ENCODE peak calls at places on chromosomes 16 and 17, in seven cellular contexts. One of them, this sample, is unnamed.
A peak's percentile ranks its signal among the peaks of the same experiment; 100 is the strongest.

GRCh38 chr17:31515226-31515759 is 123.8 kb downstream of the RAB11FIP4 start:
- DNase-seq in HAP-1: no peak
- DNase-seq in AG08395: no peak
- DNase-seq in AG04450: no peak
- DNase-seq in GM04504: no peak
- DNase-seq in transverse colon: no peak
- DNase-seq in NCI-H774: no peak
- DNase-seq in this sample: no peak

GRCh38 chr17:26792486-26792885 is 501.4 kb upstream of the WSB1 start:
- DNase-seq in NCI-H774: no peak
- DNase-seq in HAP-1: peak; percentile 19
- DNase-seq in AG04450: no peak
- DNase-seq in GM04504: peak; percentile 3
- DNase-seq in AG08395: no peak
- DNase-seq in transverse colon: no peak
- DNase-seq in this sample: no peak

GRCh38 chr17:45246861-45247428 is 14.9 kb downstream of the SPATA32 start:
- DNase-seq in AG04450: no peak
- DNase-seq in AG08395: no peak
- DNase-seq in transverse colon: no peak
- DNase-seq in HAP-1: peak; percentile 45
- DNase-seq in GM04504: no peak
- DNase-seq in NCI-H774: no peak
- DNase-seq in this sample: no peak

GRCh38 chr17:49788443-49789277 is at the start of gene KAT7:
- DNase-seq in NCI-H774: peak; percentile 100
- DNase-seq in HAP-1: peak; percentile 97
- DNase-seq in AG04450: peak; percentile 98
- DNase-seq in AG08395: peak; percentile 98
- DNase-seq in GM04504: peak; percentile 99
- DNase-seq in transverse colon: peak; percentile 99
- DNase-seq in this sample: peak; percentile 99

GRCh38 chr16:67406628-67407027 is 9.6 kb downstream of the ZDHHC1 start:
- DNase-seq in transverse colon: no peak
- DNase-seq in HAP-1: no peak
- DNase-seq in AG04450: peak; percentile 57
- DNase-seq in NCI-H774: no peak
- DNase-seq in AG08395: peak; percentile 95
- DNase-seq in GM04504: peak; percentile 81
- DNase-seq in this sample: no peak

GRCh38 chr16:14309001-14309886 is 238.1 kb downstream of the MRTFB start:
- DNase-seq in HAP-1: no peak
- DNase-seq in AG08395: peak; percentile 49
- DNase-seq in GM04504: no peak
- DNase-seq in AG04450: no peak
- DNase-seq in transverse colon: no peak
- DNase-seq in NCI-H774: no peak
- DNase-seq in this sample: no peak

GRCh38 chr16:88818610-88818874 is 6.8 kb upstream of the APRT start:
- DNase-seq in GM04504: no peak
- DNase-seq in transverse colon: no peak
- DNase-seq in NCI-H774: no peak
- DNase-seq in AG04450: no peak
- DNase-seq in AG08395: no peak
- DNase-seq in HAP-1: no peak
- DNase-seq in this sample: no peak

GRCh38 chr16:67326472-67327309 is at the start of the genes KCTD19 and LRRC36:
- DNase-seq in transverse colon: peak; percentile 85
- DNase-seq in AG08395: peak; percentile 33
- DNase-seq in NCI-H774: peak; percentile 54
- DNase-seq in HAP-1: peak; percentile 78
- DNase-seq in AG04450: no peak
- DNase-seq in GM04504: no peak
- DNase-seq in this sample: peak; percentile 42

GRCh38 chr16:1761751-1762150 is 9.6 kb downstream of the NME3 start:
- DNase-seq in GM04504: no peak
- DNase-seq in AG04450: no peak
- DNase-seq in AG08395: no peak
- DNase-seq in transverse colon: no peak
- DNase-seq in NCI-H774: no peak
- DNase-seq in HAP-1: no peak
- DNase-seq in this sample: no peak

GRCh38 chr17:17845046-17845775 is 8.4 kb upstream of the SREBF1 start:
- DNase-seq in HAP-1: no peak
- DNase-seq in NCI-H774: no peak
- DNase-seq in AG04450: no peak
- DNase-seq in GM04504: no peak
- DNase-seq in transverse colon: no peak
- DNase-seq in AG08395: no peak
- DNase-seq in this sample: no peak

GRCh38 chr16:74832228-74832627 is 57.6 kb upstream of the FA2H start:
- DNase-seq in NCI-H774: no peak
- DNase-seq in transverse colon: no peak
- DNase-seq in AG04450: no peak
- DNase-seq in GM04504: no peak
- DNase-seq in HAP-1: no peak
- DNase-seq in AG08395: no peak
- DNase-seq in this sample: no peak

GRCh38 chr17:69654981-69655581 is 240.6 kb downstream of the MAP2K6 start:
- DNase-seq in AG04450: peak; percentile 83
- DNase-seq in GM04504: peak; percentile 55
- DNase-seq in transverse colon: no peak
- DNase-seq in HAP-1: no peak
- DNase-seq in AG08395: peak; percentile 83
- DNase-seq in NCI-H774: no peak
- DNase-seq in this sample: no peak

GRCh38 chr16:65044861-65045260 is 77.0 kb downstream of the CDH11 start:
- DNase-seq in AG08395: peak; percentile 50
- DNase-seq in HAP-1: no peak
- DNase-seq in NCI-H774: no peak
- DNase-seq in transverse colon: no peak
- DNase-seq in AG04450: peak; percentile 51
- DNase-seq in GM04504: no peak
- DNase-seq in this sample: no peak

GRCh38 chr16:35431829-35432663 is 1972.6 kb downstream of the TP53TG3F start:
- DNase-seq in NCI-H774: no peak
- DNase-seq in AG04450: no peak
- DNase-seq in transverse colon: no peak
- DNase-seq in AG08395: no peak
- DNase-seq in HAP-1: no peak
- DNase-seq in GM04504: no peak
- DNase-seq in this sample: no peak

GRCh38 chr17:59435238-59435637 is 103.8 kb downstream of the YPEL2 start:
- DNase-seq in AG04450: no peak
- DNase-seq in GM04504: no peak
- DNase-seq in HAP-1: no peak
- DNase-seq in AG08395: peak; percentile 31
- DNase-seq in NCI-H774: no peak
- DNase-seq in transverse colon: no peak
- DNase-seq in this sample: no peak

GRCh38 chr16:84518804-84519341 is 14.4 kb upstream of the MEAK7 start:
- DNase-seq in GM04504: no peak
- DNase-seq in AG08395: no peak
- DNase-seq in NCI-H774: peak; percentile 61
- DNase-seq in HAP-1: no peak
- DNase-seq in AG04450: no peak
- DNase-seq in transverse colon: peak; percentile 50
- DNase-seq in this sample: peak; percentile 87

GRCh38 chr17:371583-371982 is 19.0 kb upstream of the RPH3AL start:
- DNase-seq in GM04504: no peak
- DNase-seq in HAP-1: no peak
- DNase-seq in AG04450: no peak
- DNase-seq in NCI-H774: no peak
- DNase-seq in AG08395: no peak
- DNase-seq in transverse colon: no peak
- DNase-seq in this sample: no peak

GRCh38 chr16:88196471-88197400 is 186.0 kb upstream of the ZNF469 start:
- DNase-seq in HAP-1: no peak
- DNase-seq in AG04450: no peak
- DNase-seq in AG08395: no peak
- DNase-seq in transverse colon: no peak
- DNase-seq in NCI-H774: no peak
- DNase-seq in GM04504: no peak
- DNase-seq in this sample: no peak

GRCh38 chr16:10086620-10087019 is 95.6 kb downstream of the GRIN2A start:
- DNase-seq in HAP-1: no peak
- DNase-seq in AG04450: no peak
- DNase-seq in GM04504: no peak
- DNase-seq in NCI-H774: no peak
- DNase-seq in transverse colon: no peak
- DNase-seq in AG08395: no peak
- DNase-seq in this sample: no peak

GRCh38 chr17:74759243-74759801 is 10.9 kb downstream of the NHERF1 start:
- DNase-seq in AG08395: no peak
- DNase-seq in GM04504: no peak
- DNase-seq in transverse colon: peak; percentile 69
- DNase-seq in AG04450: no peak
- DNase-seq in NCI-H774: no peak
- DNase-seq in HAP-1: no peak
- DNase-seq in this sample: no peak

GRCh38 chr16:66901626-66902025 is 17.1 kb downstream of the CDH16 start:
- DNase-seq in transverse colon: no peak
- DNase-seq in NCI-H774: no peak
- DNase-seq in GM04504: no peak
- DNase-seq in HAP-1: no peak
- DNase-seq in AG08395: no peak
- DNase-seq in AG04450: no peak
- DNase-seq in this sample: no peak

GRCh38 chr17:47225436-47225858 is 16.3 kb downstream of the MYL4 start:
- DNase-seq in AG04450: peak; percentile 68
- DNase-seq in GM04504: peak; percentile 72
- DNase-seq in AG08395: peak; percentile 66
- DNase-seq in transverse colon: peak; percentile 52
- DNase-seq in HAP-1: no peak
- DNase-seq in NCI-H774: no peak
- DNase-seq in this sample: no peak

GRCh38 chr17:69732272-69732671 is 317.8 kb downstream of the MAP2K6 start:
- DNase-seq in AG08395: no peak
- DNase-seq in transverse colon: no peak
- DNase-seq in NCI-H774: no peak
- DNase-seq in GM04504: no peak
- DNase-seq in AG04450: peak; percentile 0
- DNase-seq in HAP-1: no peak
- DNase-seq in this sample: no peak

GRCh38 chr17:77423589-77424451 is 283.1 kb downstream of the SEC14L1 start:
- DNase-seq in GM04504: peak; percentile 93
- DNase-seq in transverse colon: peak; percentile 77
- DNase-seq in HAP-1: no peak
- DNase-seq in AG08395: peak; percentile 86
- DNase-seq in AG04450: peak; percentile 93
- DNase-seq in NCI-H774: no peak
- DNase-seq in this sample: no peak

GRCh38 chr17:65020284-65020683 is 36.3 kb downstream of the GNA13 start:
- DNase-seq in AG04450: peak; percentile 59
- DNase-seq in NCI-H774: no peak
- DNase-seq in transverse colon: no peak
- DNase-seq in HAP-1: peak; percentile 65
- DNase-seq in GM04504: peak; percentile 60
- DNase-seq in AG08395: peak; percentile 69
- DNase-seq in this sample: no peak

GRCh38 chr16:10601444-10602401 is 21.3 kb upstream of the EMP2 start:
- DNase-seq in NCI-H774: no peak
- DNase-seq in HAP-1: no peak
- DNase-seq in transverse colon: peak; percentile 64
- DNase-seq in GM04504: no peak
- DNase-seq in AG08395: peak; percentile 27
- DNase-seq in AG04450: no peak
- DNase-seq in this sample: no peak

GRCh38 chr16:74743668-74744299 is 30.8 kb downstream of the FA2H start:
- DNase-seq in AG08395: peak; percentile 53
- DNase-seq in HAP-1: no peak
- DNase-seq in GM04504: no peak
- DNase-seq in AG04450: peak; percentile 20
- DNase-seq in transverse colon: peak; percentile 95
- DNase-seq in NCI-H774: no peak
- DNase-seq in this sample: peak; percentile 87

GRCh38 chr16:66917741-66918140 is 944 bp downstream of the CDH16 start:
- DNase-seq in GM04504: no peak
- DNase-seq in NCI-H774: no peak
- DNase-seq in transverse colon: no peak
- DNase-seq in AG04450: no peak
- DNase-seq in HAP-1: no peak
- DNase-seq in AG08395: no peak
- DNase-seq in this sample: no peak

GRCh38 chr17:33523577-33523981 is 230.5 kb upstream of the ASIC2 start:
- DNase-seq in GM04504: peak; percentile 10
- DNase-seq in transverse colon: peak; percentile 10
- DNase-seq in AG04450: no peak
- DNase-seq in AG08395: peak; percentile 39
- DNase-seq in NCI-H774: no peak
- DNase-seq in HAP-1: no peak
- DNase-seq in this sample: no peak

GRCh38 chr17:77280304-77280910 is 139.6 kb downstream of the SEC14L1 start:
- DNase-seq in AG04450: no peak
- DNase-seq in NCI-H774: peak; percentile 38
- DNase-seq in AG08395: peak; percentile 19
- DNase-seq in HAP-1: no peak
- DNase-seq in GM04504: no peak
- DNase-seq in transverse colon: peak; percentile 65
- DNase-seq in this sample: no peak

GRCh38 chr17:41784207-41784744 is 2.2 kb downstream of the JUP start:
- DNase-seq in GM04504: no peak
- DNase-seq in transverse colon: peak; percentile 52
- DNase-seq in AG04450: no peak
- DNase-seq in NCI-H774: no peak
- DNase-seq in HAP-1: peak; percentile 47
- DNase-seq in AG08395: no peak
- DNase-seq in this sample: no peak

GRCh38 chr16:3661311-3661710 is 6.8 kb downstream of the DNASE1 start:
- DNase-seq in NCI-H774: no peak
- DNase-seq in AG08395: no peak
- DNase-seq in HAP-1: no peak
- DNase-seq in transverse colon: no peak
- DNase-seq in GM04504: no peak
- DNase-seq in AG04450: no peak
- DNase-seq in this sample: no peak

GRCh38 chr17:3035256-3035967 is 28.0 kb downstream of the OR1D5 start:
- DNase-seq in HAP-1: no peak
- DNase-seq in AG08395: no peak
- DNase-seq in NCI-H774: no peak
- DNase-seq in GM04504: no peak
- DNase-seq in AG04450: no peak
- DNase-seq in transverse colon: no peak
- DNase-seq in this sample: no peak

GRCh38 chr17:31823014-31823413 is 36.0 kb downstream of the COPRS start:
- DNase-seq in HAP-1: no peak
- DNase-seq in AG08395: no peak
- DNase-seq in transverse colon: no peak
- DNase-seq in AG04450: no peak
- DNase-seq in NCI-H774: no peak
- DNase-seq in GM04504: no peak
- DNase-seq in this sample: no peak

GRCh38 chr16:57143125-57143965 is 42.5 kb downstream of the PSME3IP1 start:
- DNase-seq in GM04504: no peak
- DNase-seq in AG08395: no peak
- DNase-seq in NCI-H774: no peak
- DNase-seq in transverse colon: peak; percentile 49
- DNase-seq in HAP-1: no peak
- DNase-seq in AG04450: no peak
- DNase-seq in this sample: no peak

GRCh38 chr17:75645501-75645888 is 12.3 kb downstream of the SMIM5 start:
- DNase-seq in AG04450: no peak
- DNase-seq in NCI-H774: peak; percentile 32
- DNase-seq in AG08395: no peak
- DNase-seq in transverse colon: peak; percentile 76
- DNase-seq in GM04504: no peak
- DNase-seq in HAP-1: no peak
- DNase-seq in this sample: peak; percentile 88

GRCh38 chr17:58248955-58249269 is 10.5 kb downstream of the LPO start:
- DNase-seq in HAP-1: no peak
- DNase-seq in AG08395: no peak
- DNase-seq in AG04450: no peak
- DNase-seq in transverse colon: no peak
- DNase-seq in GM04504: no peak
- DNase-seq in NCI-H774: no peak
- DNase-seq in this sample: no peak

GRCh38 chr16:50154369-50154947 is 1.4 kb downstream of the TENT4B start:
- DNase-seq in NCI-H774: no peak
- DNase-seq in GM04504: no peak
- DNase-seq in HAP-1: no peak
- DNase-seq in AG04450: no peak
- DNase-seq in AG08395: peak; percentile 27
- DNase-seq in transverse colon: peak; percentile 15
- DNase-seq in this sample: no peak